ENCODE peak calls at places on chromosomes 1 and 21, in seven cellular contexts. One of them, this sample, is unnamed.

GRCh38 chr1:232319518-232319917 is 310.4 kb downstream of the SIPA1L2 start:
- DNase-seq in D341Med: no peak
- DNase-seq in activated CD4-positive, alpha-beta T cell treated with anti-CD3 and anti-CD28 coated beads, Interleukin-2, amount 10 ng/mL, durations not matched to agents 7 days and 5 days: no peak
- DNase-seq in sciatic nerve: no peak
- DNase-seq in T-cell: no peak
- DNase-seq in HCEC 1CT: no peak
- DNase-seq in stimulated activated CD4-positive, alpha-beta T cell treated with anti-CD3 and anti-CD28 coated beads, TNF-alpha, amount 100 ng/mL, for 4 hours: no peak
- DNase-seq in this sample: no peak

GRCh38 chr1:154609398-154610380 is 1.7 kb upstream of the ADAR start:
- DNase-seq in D341Med: no peak
- DNase-seq in activated CD4-positive, alpha-beta T cell treated with anti-CD3 and anti-CD28 coated beads, Interleukin-2, amount 10 ng/mL, durations not matched to agents 7 days and 5 days: peak; percentile 57
- DNase-seq in sciatic nerve: no peak
- DNase-seq in T-cell: peak; percentile 63
- DNase-seq in HCEC 1CT: no peak
- DNase-seq in stimulated activated CD4-positive, alpha-beta T cell treated with anti-CD3 and anti-CD28 coated beads, TNF-alpha, amount 100 ng/mL, for 4 hours: peak; percentile 46
- DNase-seq in this sample: peak; percentile 52

GRCh38 chr1:118200836-118201235 is 15.8 kb upstream of the SPAG17 start:
- DNase-seq in D341Med: no peak
- DNase-seq in activated CD4-positive, alpha-beta T cell treated with anti-CD3 and anti-CD28 coated beads, Interleukin-2, amount 10 ng/mL, durations not matched to agents 7 days and 5 days: no peak
- DNase-seq in sciatic nerve: no peak
- DNase-seq in T-cell: no peak
- DNase-seq in HCEC 1CT: no peak
- DNase-seq in stimulated activated CD4-positive, alpha-beta T cell treated with anti-CD3 and anti-CD28 coated beads, TNF-alpha, amount 100 ng/mL, for 4 hours: no peak
- DNase-seq in this sample: no peak

GRCh38 chr1:70978623-70979022 is 69.0 kb downstream of the PTGER3 start:
- DNase-seq in D341Med: no peak
- DNase-seq in activated CD4-positive, alpha-beta T cell treated with anti-CD3 and anti-CD28 coated beads, Interleukin-2, amount 10 ng/mL, durations not matched to agents 7 days and 5 days: no peak
- DNase-seq in sciatic nerve: no peak
- DNase-seq in T-cell: no peak
- DNase-seq in HCEC 1CT: peak; percentile 2
- DNase-seq in stimulated activated CD4-positive, alpha-beta T cell treated with anti-CD3 and anti-CD28 coated beads, TNF-alpha, amount 100 ng/mL, for 4 hours: no peak
- DNase-seq in this sample: no peak

GRCh38 chr1:241464985-241465384 is 54.6 kb downstream of the FH start:
- DNase-seq in D341Med: no peak
- DNase-seq in activated CD4-positive, alpha-beta T cell treated with anti-CD3 and anti-CD28 coated beads, Interleukin-2, amount 10 ng/mL, durations not matched to agents 7 days and 5 days: no peak
- DNase-seq in sciatic nerve: no peak
- DNase-seq in T-cell: no peak
- DNase-seq in HCEC 1CT: no peak
- DNase-seq in stimulated activated CD4-positive, alpha-beta T cell treated with anti-CD3 and anti-CD28 coated beads, TNF-alpha, amount 100 ng/mL, for 4 hours: no peak
- DNase-seq in this sample: no peak

GRCh38 chr1:96520542-96520941 is 201.0 kb upstream of the PTBP2 start:
- DNase-seq in D341Med: no peak
- DNase-seq in activated CD4-positive, alpha-beta T cell treated with anti-CD3 and anti-CD28 coated beads, Interleukin-2, amount 10 ng/mL, durations not matched to agents 7 days and 5 days: no peak
- DNase-seq in sciatic nerve: no peak
- DNase-seq in T-cell: no peak
- DNase-seq in HCEC 1CT: no peak
- DNase-seq in stimulated activated CD4-positive, alpha-beta T cell treated with anti-CD3 and anti-CD28 coated beads, TNF-alpha, amount 100 ng/mL, for 4 hours: no peak
- DNase-seq in this sample: no peak

GRCh38 chr1:217747156-217747769 is 116.1 kb downstream of the SPATA17 start:
- DNase-seq in D341Med: peak; percentile 36
- DNase-seq in activated CD4-positive, alpha-beta T cell treated with anti-CD3 and anti-CD28 coated beads, Interleukin-2, amount 10 ng/mL, durations not matched to agents 7 days and 5 days: peak; percentile 6
- DNase-seq in sciatic nerve: no peak
- DNase-seq in T-cell: no peak
- DNase-seq in HCEC 1CT: peak; percentile 39
- DNase-seq in stimulated activated CD4-positive, alpha-beta T cell treated with anti-CD3 and anti-CD28 coated beads, TNF-alpha, amount 100 ng/mL, for 4 hours: no peak
- DNase-seq in this sample: peak; percentile 24

GRCh38 chr1:45216200-45216541 is 9.8 kb upstream of the ZSWIM5 start:
- DNase-seq in D341Med: no peak
- DNase-seq in activated CD4-positive, alpha-beta T cell treated with anti-CD3 and anti-CD28 coated beads, Interleukin-2, amount 10 ng/mL, durations not matched to agents 7 days and 5 days: no peak
- DNase-seq in sciatic nerve: no peak
- DNase-seq in T-cell: no peak
- DNase-seq in HCEC 1CT: no peak
- DNase-seq in stimulated activated CD4-positive, alpha-beta T cell treated with anti-CD3 and anti-CD28 coated beads, TNF-alpha, amount 100 ng/mL, for 4 hours: no peak
- DNase-seq in this sample: no peak

GRCh38 chr1:100989306-100990077 is 36.1 kb downstream of the DPH5 start:
- DNase-seq in D341Med: no peak
- DNase-seq in activated CD4-positive, alpha-beta T cell treated with anti-CD3 and anti-CD28 coated beads, Interleukin-2, amount 10 ng/mL, durations not matched to agents 7 days and 5 days: no peak
- DNase-seq in sciatic nerve: no peak
- DNase-seq in T-cell: no peak
- DNase-seq in HCEC 1CT: peak; percentile 88
- DNase-seq in stimulated activated CD4-positive, alpha-beta T cell treated with anti-CD3 and anti-CD28 coated beads, TNF-alpha, amount 100 ng/mL, for 4 hours: no peak
- DNase-seq in this sample: peak; percentile 85

GRCh38 chr1:78415165-78415564 is 75.6 kb upstream of the PTGFR start:
- DNase-seq in D341Med: no peak
- DNase-seq in activated CD4-positive, alpha-beta T cell treated with anti-CD3 and anti-CD28 coated beads, Interleukin-2, amount 10 ng/mL, durations not matched to agents 7 days and 5 days: no peak
- DNase-seq in sciatic nerve: no peak
- DNase-seq in T-cell: no peak
- DNase-seq in HCEC 1CT: no peak
- DNase-seq in stimulated activated CD4-positive, alpha-beta T cell treated with anti-CD3 and anti-CD28 coated beads, TNF-alpha, amount 100 ng/mL, for 4 hours: no peak
- DNase-seq in this sample: no peak

GRCh38 chr1:161408404-161409085 is 40.9 kb upstream of the CFAP126 start:
- DNase-seq in D341Med: no peak
- DNase-seq in activated CD4-positive, alpha-beta T cell treated with anti-CD3 and anti-CD28 coated beads, Interleukin-2, amount 10 ng/mL, durations not matched to agents 7 days and 5 days: no peak
- DNase-seq in sciatic nerve: no peak
- DNase-seq in T-cell: no peak
- DNase-seq in HCEC 1CT: no peak
- DNase-seq in stimulated activated CD4-positive, alpha-beta T cell treated with anti-CD3 and anti-CD28 coated beads, TNF-alpha, amount 100 ng/mL, for 4 hours: no peak
- DNase-seq in this sample: no peak

GRCh38 chr1:236064674-236065508 is at the start of gene NID1:
- DNase-seq in D341Med: peak; percentile 85
- DNase-seq in activated CD4-positive, alpha-beta T cell treated with anti-CD3 and anti-CD28 coated beads, Interleukin-2, amount 10 ng/mL, durations not matched to agents 7 days and 5 days: peak; percentile 11
- DNase-seq in sciatic nerve: peak; percentile 92
- DNase-seq in T-cell: no peak
- DNase-seq in HCEC 1CT: peak; percentile 75
- DNase-seq in stimulated activated CD4-positive, alpha-beta T cell treated with anti-CD3 and anti-CD28 coated beads, TNF-alpha, amount 100 ng/mL, for 4 hours: no peak
- DNase-seq in this sample: peak; percentile 83

GRCh38 chr21:31886896-31887595 is 14.2 kb downstream of the HUNK start:
- DNase-seq in D341Med: no peak
- DNase-seq in activated CD4-positive, alpha-beta T cell treated with anti-CD3 and anti-CD28 coated beads, Interleukin-2, amount 10 ng/mL, durations not matched to agents 7 days and 5 days: no peak
- DNase-seq in sciatic nerve: no peak
- DNase-seq in T-cell: no peak
- DNase-seq in HCEC 1CT: no peak
- DNase-seq in stimulated activated CD4-positive, alpha-beta T cell treated with anti-CD3 and anti-CD28 coated beads, TNF-alpha, amount 100 ng/mL, for 4 hours: no peak
- DNase-seq in this sample: no peak

GRCh38 chr1:241985787-241986186 is 13.1 kb downstream of the MAP1LC3C start:
- DNase-seq in D341Med: peak; percentile 71
- DNase-seq in activated CD4-positive, alpha-beta T cell treated with anti-CD3 and anti-CD28 coated beads, Interleukin-2, amount 10 ng/mL, durations not matched to agents 7 days and 5 days: no peak
- DNase-seq in sciatic nerve: no peak
- DNase-seq in T-cell: no peak
- DNase-seq in HCEC 1CT: peak; percentile 37
- DNase-seq in stimulated activated CD4-positive, alpha-beta T cell treated with anti-CD3 and anti-CD28 coated beads, TNF-alpha, amount 100 ng/mL, for 4 hours: no peak
- DNase-seq in this sample: peak; percentile 50

GRCh38 chr21:38032402-38032801 is 116.1 kb upstream of the KCNJ6 start:
- DNase-seq in D341Med: no peak
- DNase-seq in activated CD4-positive, alpha-beta T cell treated with anti-CD3 and anti-CD28 coated beads, Interleukin-2, amount 10 ng/mL, durations not matched to agents 7 days and 5 days: no peak
- DNase-seq in sciatic nerve: no peak
- DNase-seq in T-cell: no peak
- DNase-seq in HCEC 1CT: no peak
- DNase-seq in stimulated activated CD4-positive, alpha-beta T cell treated with anti-CD3 and anti-CD28 coated beads, TNF-alpha, amount 100 ng/mL, for 4 hours: no peak
- DNase-seq in this sample: no peak

GRCh38 chr21:36097427-36098230 is 27.8 kb downstream of the CBR1 start:
- DNase-seq in D341Med: no peak
- DNase-seq in activated CD4-positive, alpha-beta T cell treated with anti-CD3 and anti-CD28 coated beads, Interleukin-2, amount 10 ng/mL, durations not matched to agents 7 days and 5 days: no peak
- DNase-seq in sciatic nerve: no peak
- DNase-seq in T-cell: no peak
- DNase-seq in HCEC 1CT: peak; percentile 20
- DNase-seq in stimulated activated CD4-positive, alpha-beta T cell treated with anti-CD3 and anti-CD28 coated beads, TNF-alpha, amount 100 ng/mL, for 4 hours: no peak
- DNase-seq in this sample: peak; percentile 21

GRCh38 chr1:174902531-174903099 is 97.1 kb upstream of the CACYBP start:
- DNase-seq in D341Med: no peak
- DNase-seq in activated CD4-positive, alpha-beta T cell treated with anti-CD3 and anti-CD28 coated beads, Interleukin-2, amount 10 ng/mL, durations not matched to agents 7 days and 5 days: no peak
- DNase-seq in sciatic nerve: no peak
- DNase-seq in T-cell: no peak
- DNase-seq in HCEC 1CT: no peak
- DNase-seq in stimulated activated CD4-positive, alpha-beta T cell treated with anti-CD3 and anti-CD28 coated beads, TNF-alpha, amount 100 ng/mL, for 4 hours: no peak
- DNase-seq in this sample: no peak

GRCh38 chr1:94555091-94555490 is 13.5 kb upstream of the F3 start:
- DNase-seq in D341Med: no peak
- DNase-seq in activated CD4-positive, alpha-beta T cell treated with anti-CD3 and anti-CD28 coated beads, Interleukin-2, amount 10 ng/mL, durations not matched to agents 7 days and 5 days: no peak
- DNase-seq in sciatic nerve: no peak
- DNase-seq in T-cell: no peak
- DNase-seq in HCEC 1CT: no peak
- DNase-seq in stimulated activated CD4-positive, alpha-beta T cell treated with anti-CD3 and anti-CD28 coated beads, TNF-alpha, amount 100 ng/mL, for 4 hours: no peak
- DNase-seq in this sample: no peak

GRCh38 chr1:183841950-183842816 is 37.3 kb downstream of the RGL1 start:
- DNase-seq in D341Med: no peak
- DNase-seq in activated CD4-positive, alpha-beta T cell treated with anti-CD3 and anti-CD28 coated beads, Interleukin-2, amount 10 ng/mL, durations not matched to agents 7 days and 5 days: peak; percentile 35
- DNase-seq in sciatic nerve: no peak
- DNase-seq in T-cell: no peak
- DNase-seq in HCEC 1CT: peak; percentile 98
- DNase-seq in stimulated activated CD4-positive, alpha-beta T cell treated with anti-CD3 and anti-CD28 coated beads, TNF-alpha, amount 100 ng/mL, for 4 hours: no peak
- DNase-seq in this sample: peak; percentile 96

GRCh38 chr1:80594013-80594412 is 1206.7 kb upstream of the ADGRL2 start:
- DNase-seq in D341Med: no peak
- DNase-seq in activated CD4-positive, alpha-beta T cell treated with anti-CD3 and anti-CD28 coated beads, Interleukin-2, amount 10 ng/mL, durations not matched to agents 7 days and 5 days: no peak
- DNase-seq in sciatic nerve: no peak
- DNase-seq in T-cell: no peak
- DNase-seq in HCEC 1CT: no peak
- DNase-seq in stimulated activated CD4-positive, alpha-beta T cell treated with anti-CD3 and anti-CD28 coated beads, TNF-alpha, amount 100 ng/mL, for 4 hours: no peak
- DNase-seq in this sample: no peak

GRCh38 chr21:25717491-25718139 is 17.1 kb downstream of the ATP5PF start:
- DNase-seq in D341Med: no peak
- DNase-seq in activated CD4-positive, alpha-beta T cell treated with anti-CD3 and anti-CD28 coated beads, Interleukin-2, amount 10 ng/mL, durations not matched to agents 7 days and 5 days: no peak
- DNase-seq in sciatic nerve: no peak
- DNase-seq in T-cell: no peak
- DNase-seq in HCEC 1CT: no peak
- DNase-seq in stimulated activated CD4-positive, alpha-beta T cell treated with anti-CD3 and anti-CD28 coated beads, TNF-alpha, amount 100 ng/mL, for 4 hours: no peak
- DNase-seq in this sample: peak; percentile 26

GRCh38 chr1:110687244-110687643 is 12.5 kb upstream of the KCNA3 start:
- DNase-seq in D341Med: no peak
- DNase-seq in activated CD4-positive, alpha-beta T cell treated with anti-CD3 and anti-CD28 coated beads, Interleukin-2, amount 10 ng/mL, durations not matched to agents 7 days and 5 days: no peak
- DNase-seq in sciatic nerve: no peak
- DNase-seq in T-cell: no peak
- DNase-seq in HCEC 1CT: peak; percentile 91
- DNase-seq in stimulated activated CD4-positive, alpha-beta T cell treated with anti-CD3 and anti-CD28 coated beads, TNF-alpha, amount 100 ng/mL, for 4 hours: no peak
- DNase-seq in this sample: peak; percentile 32

GRCh38 chr1:218496561-218496960 is 151.4 kb downstream of the TGFB2 start:
- DNase-seq in D341Med: no peak
- DNase-seq in activated CD4-positive, alpha-beta T cell treated with anti-CD3 and anti-CD28 coated beads, Interleukin-2, amount 10 ng/mL, durations not matched to agents 7 days and 5 days: no peak
- DNase-seq in sciatic nerve: no peak
- DNase-seq in T-cell: no peak
- DNase-seq in HCEC 1CT: peak; percentile 100
- DNase-seq in stimulated activated CD4-positive, alpha-beta T cell treated with anti-CD3 and anti-CD28 coated beads, TNF-alpha, amount 100 ng/mL, for 4 hours: no peak
- DNase-seq in this sample: peak; percentile 100

GRCh38 chr21:25907573-25908275 is 173.0 kb downstream of the GABPA start:
- DNase-seq in D341Med: no peak
- DNase-seq in activated CD4-positive, alpha-beta T cell treated with anti-CD3 and anti-CD28 coated beads, Interleukin-2, amount 10 ng/mL, durations not matched to agents 7 days and 5 days: no peak
- DNase-seq in sciatic nerve: no peak
- DNase-seq in T-cell: no peak
- DNase-seq in HCEC 1CT: no peak
- DNase-seq in stimulated activated CD4-positive, alpha-beta T cell treated with anti-CD3 and anti-CD28 coated beads, TNF-alpha, amount 100 ng/mL, for 4 hours: no peak
- DNase-seq in this sample: no peak

GRCh38 chr1:245378352-245379144 is 223.8 kb downstream of the KIF26B start:
- DNase-seq in D341Med: no peak
- DNase-seq in activated CD4-positive, alpha-beta T cell treated with anti-CD3 and anti-CD28 coated beads, Interleukin-2, amount 10 ng/mL, durations not matched to agents 7 days and 5 days: peak; percentile 33
- DNase-seq in sciatic nerve: no peak
- DNase-seq in T-cell: no peak
- DNase-seq in HCEC 1CT: no peak
- DNase-seq in stimulated activated CD4-positive, alpha-beta T cell treated with anti-CD3 and anti-CD28 coated beads, TNF-alpha, amount 100 ng/mL, for 4 hours: no peak
- DNase-seq in this sample: peak; percentile 6

GRCh38 chr21:36854391-36854790 is 112.1 kb downstream of the HLCS start:
- DNase-seq in D341Med: peak; percentile 69
- DNase-seq in activated CD4-positive, alpha-beta T cell treated with anti-CD3 and anti-CD28 coated beads, Interleukin-2, amount 10 ng/mL, durations not matched to agents 7 days and 5 days: peak; percentile 23
- DNase-seq in sciatic nerve: no peak
- DNase-seq in T-cell: no peak
- DNase-seq in HCEC 1CT: peak; percentile 44
- DNase-seq in stimulated activated CD4-positive, alpha-beta T cell treated with anti-CD3 and anti-CD28 coated beads, TNF-alpha, amount 100 ng/mL, for 4 hours: no peak
- DNase-seq in this sample: peak; percentile 61

GRCh38 chr1:71785470-71785869 is 496.9 kb downstream of the NEGR1 start:
- DNase-seq in D341Med: no peak
- DNase-seq in activated CD4-positive, alpha-beta T cell treated with anti-CD3 and anti-CD28 coated beads, Interleukin-2, amount 10 ng/mL, durations not matched to agents 7 days and 5 days: no peak
- DNase-seq in sciatic nerve: no peak
- DNase-seq in T-cell: no peak
- DNase-seq in HCEC 1CT: no peak
- DNase-seq in stimulated activated CD4-positive, alpha-beta T cell treated with anti-CD3 and anti-CD28 coated beads, TNF-alpha, amount 100 ng/mL, for 4 hours: no peak
- DNase-seq in this sample: peak; percentile 1

GRCh38 chr1:43066578-43066977 is 105.5 kb downstream of the EBNA1BP2 start:
- DNase-seq in D341Med: no peak
- DNase-seq in activated CD4-positive, alpha-beta T cell treated with anti-CD3 and anti-CD28 coated beads, Interleukin-2, amount 10 ng/mL, durations not matched to agents 7 days and 5 days: no peak
- DNase-seq in sciatic nerve: no peak
- DNase-seq in T-cell: no peak
- DNase-seq in HCEC 1CT: no peak
- DNase-seq in stimulated activated CD4-positive, alpha-beta T cell treated with anti-CD3 and anti-CD28 coated beads, TNF-alpha, amount 100 ng/mL, for 4 hours: no peak
- DNase-seq in this sample: no peak

GRCh38 chr1:5389101-5389885 is 602.9 kb downstream of the NPHP4 start:
- DNase-seq in D341Med: no peak
- DNase-seq in activated CD4-positive, alpha-beta T cell treated with anti-CD3 and anti-CD28 coated beads, Interleukin-2, amount 10 ng/mL, durations not matched to agents 7 days and 5 days: peak; percentile 65
- DNase-seq in sciatic nerve: no peak
- DNase-seq in T-cell: peak; percentile 5
- DNase-seq in HCEC 1CT: no peak
- DNase-seq in stimulated activated CD4-positive, alpha-beta T cell treated with anti-CD3 and anti-CD28 coated beads, TNF-alpha, amount 100 ng/mL, for 4 hours: no peak
- DNase-seq in this sample: no peak

GRCh38 chr1:9293512-9294439 is 1.1 kb downstream of the SPSB1 start:
- DNase-seq in D341Med: peak; percentile 66
- DNase-seq in activated CD4-positive, alpha-beta T cell treated with anti-CD3 and anti-CD28 coated beads, Interleukin-2, amount 10 ng/mL, durations not matched to agents 7 days and 5 days: peak; percentile 45
- DNase-seq in sciatic nerve: no peak
- DNase-seq in T-cell: peak; percentile 14
- DNase-seq in HCEC 1CT: peak; percentile 41
- DNase-seq in stimulated activated CD4-positive, alpha-beta T cell treated with anti-CD3 and anti-CD28 coated beads, TNF-alpha, amount 100 ng/mL, for 4 hours: no peak
- DNase-seq in this sample: peak; percentile 36

GRCh38 chr21:17679002-17679600 is 66.4 kb upstream of the BTG3 start:
- DNase-seq in D341Med: peak; percentile 58
- DNase-seq in activated CD4-positive, alpha-beta T cell treated with anti-CD3 and anti-CD28 coated beads, Interleukin-2, amount 10 ng/mL, durations not matched to agents 7 days and 5 days: peak; percentile 57
- DNase-seq in sciatic nerve: no peak
- DNase-seq in T-cell: peak; percentile 23
- DNase-seq in HCEC 1CT: peak; percentile 67
- DNase-seq in stimulated activated CD4-positive, alpha-beta T cell treated with anti-CD3 and anti-CD28 coated beads, TNF-alpha, amount 100 ng/mL, for 4 hours: no peak
- DNase-seq in this sample: peak; percentile 51

GRCh38 chr1:15430787-15431570 is 7.3 kb upstream of the CTRC start:
- DNase-seq in D341Med: peak; percentile 87
- DNase-seq in activated CD4-positive, alpha-beta T cell treated with anti-CD3 and anti-CD28 coated beads, Interleukin-2, amount 10 ng/mL, durations not matched to agents 7 days and 5 days: peak; percentile 70
- DNase-seq in sciatic nerve: peak; percentile 87
- DNase-seq in T-cell: peak; percentile 58
- DNase-seq in HCEC 1CT: no peak
- DNase-seq in stimulated activated CD4-positive, alpha-beta T cell treated with anti-CD3 and anti-CD28 coated beads, TNF-alpha, amount 100 ng/mL, for 4 hours: peak; percentile 59
- DNase-seq in this sample: peak; percentile 48

GRCh38 chr1:218476385-218476784 is 131.2 kb downstream of the TGFB2 start:
- DNase-seq in D341Med: no peak
- DNase-seq in activated CD4-positive, alpha-beta T cell treated with anti-CD3 and anti-CD28 coated beads, Interleukin-2, amount 10 ng/mL, durations not matched to agents 7 days and 5 days: no peak
- DNase-seq in sciatic nerve: no peak
- DNase-seq in T-cell: no peak
- DNase-seq in HCEC 1CT: peak; percentile 89
- DNase-seq in stimulated activated CD4-positive, alpha-beta T cell treated with anti-CD3 and anti-CD28 coated beads, TNF-alpha, amount 100 ng/mL, for 4 hours: no peak
- DNase-seq in this sample: peak; percentile 91

GRCh38 chr1:213714645-213715044 is 273.1 kb upstream of the PROX1 start:
- DNase-seq in D341Med: no peak
- DNase-seq in activated CD4-positive, alpha-beta T cell treated with anti-CD3 and anti-CD28 coated beads, Interleukin-2, amount 10 ng/mL, durations not matched to agents 7 days and 5 days: no peak
- DNase-seq in sciatic nerve: no peak
- DNase-seq in T-cell: no peak
- DNase-seq in HCEC 1CT: no peak
- DNase-seq in stimulated activated CD4-positive, alpha-beta T cell treated with anti-CD3 and anti-CD28 coated beads, TNF-alpha, amount 100 ng/mL, for 4 hours: no peak
- DNase-seq in this sample: no peak

GRCh38 chr1:100428160-100428559 is 75.9 kb downstream of the CDC14A start:
- DNase-seq in D341Med: no peak
- DNase-seq in activated CD4-positive, alpha-beta T cell treated with anti-CD3 and anti-CD28 coated beads, Interleukin-2, amount 10 ng/mL, durations not matched to agents 7 days and 5 days: no peak
- DNase-seq in sciatic nerve: no peak
- DNase-seq in T-cell: no peak
- DNase-seq in HCEC 1CT: no peak
- DNase-seq in stimulated activated CD4-positive, alpha-beta T cell treated with anti-CD3 and anti-CD28 coated beads, TNF-alpha, amount 100 ng/mL, for 4 hours: no peak
- DNase-seq in this sample: no peak

GRCh38 chr1:112457965-112458364 is 50.8 kb upstream of the WNT2B start:
- DNase-seq in D341Med: no peak
- DNase-seq in activated CD4-positive, alpha-beta T cell treated with anti-CD3 and anti-CD28 coated beads, Interleukin-2, amount 10 ng/mL, durations not matched to agents 7 days and 5 days: no peak
- DNase-seq in sciatic nerve: no peak
- DNase-seq in T-cell: no peak
- DNase-seq in HCEC 1CT: peak; percentile 30
- DNase-seq in stimulated activated CD4-positive, alpha-beta T cell treated with anti-CD3 and anti-CD28 coated beads, TNF-alpha, amount 100 ng/mL, for 4 hours: no peak
- DNase-seq in this sample: no peak

GRCh38 chr21:41388259-41388658 is 26.4 kb downstream of the MX2 start:
- DNase-seq in D341Med: no peak
- DNase-seq in activated CD4-positive, alpha-beta T cell treated with anti-CD3 and anti-CD28 coated beads, Interleukin-2, amount 10 ng/mL, durations not matched to agents 7 days and 5 days: no peak
- DNase-seq in sciatic nerve: no peak
- DNase-seq in T-cell: no peak
- DNase-seq in HCEC 1CT: no peak
- DNase-seq in stimulated activated CD4-positive, alpha-beta T cell treated with anti-CD3 and anti-CD28 coated beads, TNF-alpha, amount 100 ng/mL, for 4 hours: no peak
- DNase-seq in this sample: no peak